ENCODE peak calls at places on chromosome 21, in five cellular contexts. X is activated CD4-positive, alpha-beta T cell treated with anti-CD3 and anti-CD28 coated beads for 48 hours; E is stimulated activated naive CD8-positive, alpha-beta T cell treated with anti-CD3 and anti-CD28 coated beads, Interleukin-15, amount 100 ng/mL, for 72 hours; K is cardiac fibroblast; J is M059J. N is an unnamed sample.

GRCh38 chr21:36135391-36136094 is 664 bp downstream of the CBR3 start:
- DNase-seq in X (peak; percentile 68), E (peak; percentile 68), K (peak; percentile 81), J (peak; percentile 98), N (no peak)

GRCh38 chr21:33539612-33540011 is 2.3 kb downstream of the GART start:
- DNase-seq in X (no peak), E (no peak), K (peak; percentile 91), J (no peak), N (no peak)

GRCh38 chr21:42463861-42464515 is 32.0 kb downstream of the RSPH1 start:
- DNase-seq in X (peak; percentile 78), E (peak; percentile 77), K (peak; percentile 66), J (peak; percentile 74), N (peak; percentile 53)

GRCh38 chr21:27954806-27955205 is 987.9 kb upstream of the ADAMTS5 start:
- DNase-seq in X (no peak), E (no peak), K (no peak), J (peak; percentile 78), N (no peak)

GRCh38 chr21:41045534-41046268 is 122.3 kb upstream of the BACE2 start:
- DNase-seq in X (peak; percentile 11), E (no peak), K (no peak), J (no peak), N (no peak)

GRCh38 chr21:42207426-42207825 is 11.5 kb upstream of the ABCG1 start:
- DNase-seq in X (no peak), E (no peak), K (no peak), J (no peak), N (no peak)

GRCh38 chr21:30561957-30562356 is 843 bp upstream of the KRTAP19-7 start:
- DNase-seq in X (no peak), E (no peak), K (no peak), J (no peak), N (no peak)

GRCh38 chr21:21952566-21952965 is 954.4 kb downstream of the NCAM2 start:
- DNase-seq in X (no peak), E (no peak), K (no peak), J (no peak), N (no peak)

GRCh38 chr21:29349702-29350101 is 51.0 kb downstream of the BACH1 start:
- DNase-seq in X (no peak), E (no peak), K (no peak), J (no peak), N (no peak)

GRCh38 chr21:46005081-46005480 is 23.5 kb downstream of the COL6A1 start:
- DNase-seq in X (no peak), E (no peak), K (no peak), J (no peak), N (no peak)

GRCh38 chr21:21196087-21196486 is 197.9 kb downstream of the NCAM2 start:
- DNase-seq in X (no peak), E (no peak), K (peak; percentile 50), J (peak; percentile 73), N (no peak)

GRCh38 chr21:39422468-39423241 is 22.9 kb downstream of the LCA5L start:
- DNase-seq in X (no peak), E (no peak), K (no peak), J (no peak), N (no peak)

GRCh38 chr21:43808832-43809251 is 19.5 kb downstream of the RRP1 start:
- DNase-seq in X (no peak), E (no peak), K (no peak), J (no peak), N (no peak)

GRCh38 chr21:22209304-22209700 is 1211.1 kb downstream of the NCAM2 start:
- DNase-seq in X (no peak), E (no peak), K (no peak), J (no peak), N (no peak)

GRCh38 chr21:42164064-42164789 is 54.7 kb upstream of the ABCG1 start:
- DNase-seq in X (peak; percentile 67), E (peak; percentile 60), K (peak; percentile 36), J (peak; percentile 28), N (peak; percentile 39)

GRCh38 chr21:28111151-28111619 is 881.5 kb downstream of the LTN1 start:
- DNase-seq in X (no peak), E (no peak), K (peak; percentile 45), J (peak; percentile 67), N (no peak)

GRCh38 chr21:32322103-32322502 is 23.4 kb downstream of the MRAP start:
- DNase-seq in X (no peak), E (no peak), K (no peak), J (no peak), N (no peak)

GRCh38 chr21:24428539-24429186 is 1178.6 kb downstream of the MRPL39 start:
- DNase-seq in X (peak; percentile 12), E (peak; percentile 29), K (no peak), J (no peak), N (no peak)

GRCh38 chr21:45505416-45506021 is 36.7 kb downstream of the SLC19A1 start:
- DNase-seq in X (no peak), E (no peak), K (no peak), J (no peak), N (no peak)

N was measured in central memory CD8-positive, alpha-beta T cell.